ENCODE peak calls at places on chromosome 19, in five cellular contexts. R is endothelial cell of umbilical vein, Q is transverse colon, J is suprapubic skin, U is lower lobe of right lung. L is an unnamed sample. For H3K4me1 and H3K36me3, the result is how much of the 10 kb centered on the place peaks cover.

GRCh38 chr19:44212865-44213346 is 574 bp downstream of the ZNF227 start:
- DNase-seq in Q (no peak), J (no peak), R (peak), U (no peak), L (no peak)

GRCh38 chr19:33756177-33756576 is 40.5 kb upstream of the KCTD15 start:
- DNase-seq in U (no peak), Q (no peak), R (no peak), J (no peak), L (no peak)

GRCh38 chr19:7994923-7995682 is 10.3 kb downstream of the ELAVL1 start:
- DNase-seq in R (no peak), J (no peak), U (no peak), Q (no peak), L (no peak)

GRCh38 chr19:30107351-30107750 is 165.3 kb downstream of the URI1 start:
- DNase-seq in U (no peak), Q (no peak), R (no peak), J (no peak), L (no peak)

GRCh38 chr19:40005670-40006272 is 8.9 kb downstream of the ZNF546 start:
- DNase-seq in R (no peak), Q (no peak), U (no peak), J (no peak), L (no peak)

GRCh38 chr19:30222993-30223865 is 149.0 kb upstream of the ZNF536 start:
- DNase-seq in U (no peak), Q (no peak), R (no peak), J (no peak), L (no peak)

GRCh38 chr19:44879309-44880065 is 11.6 kb upstream of the TOMM40 start:
- DNase-seq in R (no peak), U (no peak), J (no peak), Q (no peak), L (no peak)

GRCh38 chr19:46748325-46749109 is 2.3 kb upstream of the STRN4 start:
- DNase-seq in R (peak), J (no peak), U (peak), Q (peak), L (peak)

GRCh38 chr19:38648789-38649304 is 1.4 kb downstream of the ACTN4 start:
- DNase-seq in J (no peak), U (no peak), R (no peak), Q (no peak), L (no peak)

DNA sequence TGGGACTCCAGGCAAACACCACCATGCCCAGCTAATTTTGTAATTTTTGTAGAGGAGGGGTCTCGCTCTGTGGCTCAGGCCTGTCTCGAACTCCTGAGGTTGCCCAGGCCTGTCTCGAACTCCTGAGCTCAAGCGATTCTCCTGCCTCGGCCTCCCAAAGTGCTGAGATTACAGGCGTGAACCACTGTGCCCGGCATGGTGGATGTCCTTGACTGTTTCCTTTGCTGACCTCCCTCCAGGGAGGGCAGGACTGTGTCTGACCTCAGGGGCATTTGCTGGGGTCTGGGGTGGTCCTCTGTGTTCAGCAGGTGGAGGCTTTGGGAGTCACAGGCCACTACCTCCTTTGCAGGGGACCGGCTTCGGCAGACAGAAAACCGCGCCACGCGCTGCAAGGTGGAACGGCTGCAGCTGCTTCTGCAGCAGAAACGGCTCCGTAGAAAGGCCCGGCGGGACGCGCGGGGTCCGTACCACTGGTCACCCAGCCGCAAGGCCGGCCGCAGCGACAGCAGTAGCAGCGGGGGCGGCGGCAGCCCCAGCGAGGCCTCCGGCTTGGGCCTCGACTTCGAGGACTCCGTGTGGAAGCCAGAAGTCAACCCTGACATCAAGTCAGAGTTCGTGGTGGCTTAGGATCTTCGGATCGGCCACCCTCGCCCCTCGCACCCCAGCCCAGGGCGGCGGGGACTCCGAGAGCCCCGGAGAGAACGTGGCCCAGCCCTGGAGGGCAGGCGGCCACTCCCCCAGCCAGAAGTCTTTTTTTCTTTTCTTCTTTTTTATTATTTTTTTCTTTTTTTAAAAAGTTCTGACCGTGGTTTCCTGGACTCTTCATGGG is 8.5 kb downstream of the MIDN start:
- DNase-seq in Q (peak), J (no peak), U (no peak), R (no peak), L (no peak)
- H3K4me1 ChIP-seq in Q (half or more), J (half or more), U (half or more), R (half or more), L (half or more)

DNA sequence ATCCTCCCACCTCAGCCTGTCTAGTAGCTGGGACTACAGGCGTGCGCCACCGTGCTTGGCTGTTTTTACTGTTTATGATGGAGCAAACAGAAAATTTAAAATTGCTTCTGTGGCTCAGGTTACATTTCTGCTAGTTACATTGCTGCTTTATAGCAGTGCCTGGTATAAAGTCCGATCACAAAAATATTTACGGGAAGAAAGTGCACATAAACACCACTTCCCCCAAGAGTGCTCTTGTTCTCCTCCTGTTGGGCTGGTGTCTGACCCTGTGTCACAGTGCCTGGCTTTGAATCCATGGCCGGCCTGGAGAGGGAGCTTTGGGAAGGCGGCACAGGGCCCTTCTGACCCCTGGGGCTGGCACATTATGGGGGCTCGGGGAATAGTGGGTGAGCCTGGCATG is 11.9 kb downstream of the PRKACA start:
- DNase-seq in J (no peak), Q (no peak), U (no peak), R (no peak), L (no peak)
- TF ChIP-seq CTCF in J (no peak), Q (no peak), U (no peak), R (no peak), L (no peak)

GRCh38 chr19:53078668-53079067 is 24.6 kb downstream of the ZNF160 start:
- DNase-seq in J (no peak), R (no peak), U (no peak), Q (no peak), L (no peak)
- H3K36me3 ChIP-seq in J (half or more), R (under half), U (under half), Q (under half), L (under half)

DNA sequence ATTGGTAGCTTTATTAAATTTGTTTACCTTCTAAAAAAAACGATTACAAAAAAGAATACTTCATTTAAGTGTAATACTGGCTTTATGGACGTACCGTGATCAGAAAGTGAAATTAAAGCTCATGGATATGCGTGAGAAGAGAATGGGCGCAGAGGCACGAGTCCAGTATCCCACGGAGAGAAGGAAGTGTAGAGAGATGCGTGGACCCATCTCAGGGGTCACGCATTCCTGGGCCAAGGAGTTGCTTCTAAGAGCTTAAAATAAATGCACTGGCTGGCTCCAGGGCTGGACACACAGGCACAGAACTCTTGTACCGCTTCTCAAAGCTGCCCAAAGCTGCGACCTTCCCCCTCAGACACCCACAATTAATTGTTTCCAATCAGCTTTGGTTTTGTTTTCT is 8.7 kb upstream of the SPC24 start:
- DNase-seq in R (no peak), J (no peak), Q (no peak), U (no peak), L (no peak)
- H3K4me1 ChIP-seq in R (under half), J (under half), Q (under half), U (under half), L (under half)

GRCh38 chr19:12938536-12939291 is at the start of gene CALR:
- DNase-seq in R (peak), Q (peak), U (no peak), J (no peak), L (no peak)
- TF ChIP-seq CTCF in R (no peak), Q (peak), U (peak), J (no peak), L (peak)

DNA sequence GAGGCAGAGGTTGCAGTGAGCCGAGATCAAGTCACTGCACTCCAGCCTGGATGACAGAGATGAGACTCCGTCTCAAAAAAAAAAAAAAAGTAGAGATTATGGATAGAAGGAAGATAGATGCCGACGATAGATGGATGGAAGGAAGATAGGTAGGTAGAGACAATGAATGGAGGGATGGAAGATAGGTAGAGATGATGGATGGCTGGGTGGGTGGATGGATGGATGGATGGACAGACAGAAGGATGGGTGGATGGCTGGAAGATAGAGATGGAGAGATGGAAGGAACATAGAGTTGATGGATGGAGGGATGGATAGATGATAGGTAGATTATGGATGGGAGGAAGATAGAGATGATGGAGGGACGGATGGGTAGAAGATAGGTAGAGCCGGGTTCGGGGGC is 18.5 kb upstream of the USE1 start:
- DNase-seq in J (no peak), U (no peak), R (no peak), Q (no peak), L (no peak)
- H3K36me3 ChIP-seq in J (half or more), U (half or more), R (half or more), Q (under half), L (under half)

GRCh38 chr19:35458821-35459391 is 10.8 kb downstream of the FFAR2 start:
- DNase-seq in R (peak), Q (no peak), U (peak), J (no peak), L (no peak)

GRCh38 chr19:35458192-35458591 is 10.1 kb downstream of the FFAR2 start:
- DNase-seq in R (no peak), U (no peak), J (no peak), Q (no peak), L (no peak)

GRCh38 chr19:35454663-35455062 is 6.6 kb downstream of the FFAR2 start:
- DNase-seq in U (no peak), R (no peak), Q (no peak), J (no peak), L (no peak)

GRCh38 chr19:35457173-35457572 is 9.1 kb downstream of the FFAR2 start:
- DNase-seq in U (no peak), Q (no peak), J (no peak), R (no peak), L (no peak)

DNA sequence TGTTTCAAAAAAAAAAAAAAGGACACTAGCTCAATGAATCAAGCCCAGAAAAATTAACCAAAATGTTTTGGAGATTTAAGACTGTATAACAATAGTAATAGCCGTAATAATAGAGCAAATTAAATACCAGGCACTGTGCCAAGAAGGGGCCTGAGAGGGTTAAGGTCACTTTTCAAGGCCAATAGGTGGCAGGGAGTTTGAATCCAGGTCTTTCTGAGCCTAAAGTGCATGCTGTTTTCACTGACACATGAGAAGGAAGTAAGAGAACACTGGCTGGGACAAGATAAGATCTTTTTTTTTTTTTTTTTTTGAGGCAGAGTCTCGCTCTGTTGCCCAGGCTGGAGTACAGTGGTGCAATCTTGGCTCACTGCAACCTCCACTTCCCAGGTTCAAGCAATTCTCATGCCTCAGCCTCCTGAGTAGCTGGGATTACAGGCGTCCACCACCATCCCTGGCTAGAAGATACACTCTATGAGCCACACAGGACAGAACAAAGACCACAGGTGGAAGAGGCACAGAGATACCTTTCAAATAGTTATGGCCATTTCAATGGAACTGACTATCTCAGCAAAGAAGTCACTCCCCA is 7.7 kb downstream of the FFAR2 start:
- DNase-seq in Q (no peak), J (no peak), U (no peak), R (no peak), L (no peak)
- H3K4me1 ChIP-seq in Q (under half), J (under half), U (under half), R (under half), L (under half)

DNA sequence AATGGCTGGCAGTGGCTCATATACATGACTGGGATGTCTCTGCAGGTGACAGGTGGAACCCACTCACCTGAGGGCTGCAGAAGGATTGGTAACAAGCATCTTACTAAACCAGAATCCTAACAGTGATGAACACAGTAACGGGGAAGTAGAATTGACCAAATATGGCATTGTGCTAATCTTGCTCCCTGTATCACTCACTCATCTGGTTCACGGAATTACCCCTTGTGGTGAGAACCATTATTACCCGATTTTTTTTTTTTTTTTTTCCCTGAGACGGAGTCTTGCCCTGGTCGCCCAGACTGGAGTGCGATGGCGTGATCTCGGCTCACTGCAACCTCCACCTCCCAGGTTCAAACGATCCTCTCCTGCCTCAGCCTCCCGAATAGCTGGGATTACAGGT is 69.5 kb downstream of the PTPRS start:
- DNase-seq in Q (no peak), R (no peak), J (no peak), U (no peak), L (no peak)
- TF ChIP-seq CTCF in Q (no peak), R (peak), J (no peak), U (no peak), L (no peak)

L was measured in psoas muscle.